ENCODE peak calls at places on chromosomes 6 and 20, in eight cellular contexts. C is SK-MEL-5, L is left lobe of liver, V is NCI-H460, A is GM18507, Q is HL-60, U is left lung, Z is AG08396. Y is an unnamed sample.
A peak's percentile ranks its signal among the peaks of the same experiment; 100 is the strongest.

GRCh38 chr20:10337291-10337690 is 96.7 kb downstream of the MKKS start:
- DNase-seq in C (no peak), L (no peak), V (no peak), A (no peak), Q (no peak), U (no peak), Z (no peak), Y (no peak)

GRCh38 chr6:4128748-4129147 is 6.6 kb downstream of the ECI2 start:
- DNase-seq in C (no peak), L (no peak), V (no peak), A (no peak), Q (no peak), U (no peak), Z (no peak), Y (no peak)

GRCh38 chr6:161003336-161003735 is 11.8 kb downstream of the MAP3K4 start:
- DNase-seq in C (no peak), L (no peak), V (no peak), A (no peak), Q (no peak), U (no peak), Z (no peak), Y (no peak)

GRCh38 chr20:24832518-24832917 is 116.6 kb upstream of the CST7 start:
- DNase-seq in C (no peak), L (no peak), V (no peak), A (no peak), Q (no peak), U (no peak), Z (no peak), Y (no peak)

GRCh38 chr20:32780749-32781402 is 18.7 kb downstream of the DNMT3B start:
- DNase-seq in C (no peak), L (no peak), V (no peak), A (no peak), Q (no peak), U (no peak), Z (no peak), Y (no peak)

GRCh38 chr20:18702736-18703135 is 110.8 kb upstream of the SCP2D1 start:
- DNase-seq in C (no peak), L (no peak), V (no peak), A (no peak), Q (no peak), U (no peak), Z (peak; percentile 23), Y (peak; percentile 41)

GRCh38 chr6:45454008-45454911 is 76.5 kb upstream of the SUPT3H start:
- DNase-seq in C (peak; percentile 27), L (no peak), V (no peak), A (no peak), Q (no peak), U (no peak), Z (peak; percentile 49), Y (no peak)

GRCh38 chr6:122789862-122790739 is 1.0 kb downstream of the SMPDL3A start:
- DNase-seq in C (peak; percentile 52), L (no peak), V (no peak), A (peak; percentile 7), Q (peak; percentile 10), U (no peak), Z (no peak), Y (peak; percentile 4)

GRCh38 chr6:4259391-4259790 is 124.0 kb upstream of the ECI2 start:
- DNase-seq in C (no peak), L (no peak), V (no peak), A (no peak), Q (no peak), U (no peak), Z (no peak), Y (no peak)

GRCh38 chr20:36017034-36017951 is 48.9 kb downstream of the CNBD2 start:
- DNase-seq in C (peak; percentile 33), L (no peak), V (no peak), A (no peak), Q (no peak), U (no peak), Z (peak; percentile 65), Y (peak; percentile 53)

GRCh38 chr6:43401730-43402129 is 25.6 kb upstream of the ABCC10 start:
- DNase-seq in C (no peak), L (no peak), V (no peak), A (no peak), Q (no peak), U (no peak), Z (no peak), Y (no peak)

GRCh38 chr6:40610229-40610628 is 23.1 kb upstream of the LRFN2 start:
- DNase-seq in C (no peak), L (no peak), V (no peak), A (no peak), Q (no peak), U (no peak), Z (no peak), Y (no peak)

GRCh38 chr20:34022154-34022842 is 28.6 kb downstream of the RALY start:
- DNase-seq in C (peak; percentile 87), L (no peak), V (peak; percentile 46), A (peak; percentile 12), Q (peak; percentile 60), U (no peak), Z (no peak), Y (peak; percentile 64)

GRCh38 chr6:118574051-118574865 is 26.2 kb downstream of the PLN start:
- DNase-seq in C (peak; percentile 4), L (no peak), V (no peak), A (no peak), Q (no peak), U (no peak), Z (no peak), Y (no peak)

GRCh38 chr6:152573762-152574161 is 63.4 kb downstream of the SYNE1 start:
- DNase-seq in C (no peak), L (no peak), V (no peak), A (no peak), Q (no peak), U (no peak), Z (no peak), Y (no peak)

GRCh38 chr20:43670423-43670822 is 3.5 kb downstream of the MYBL2 start:
- DNase-seq in C (no peak), L (no peak), V (no peak), A (no peak), Q (no peak), U (no peak), Z (no peak), Y (no peak)

GRCh38 chr6:44289726-44290125 is 19.5 kb downstream of the TMEM151B start:
- DNase-seq in C (no peak), L (no peak), V (no peak), A (no peak), Q (no peak), U (no peak), Z (no peak), Y (no peak)

GRCh38 chr6:24072038-24072746 is 53.8 kb upstream of the NRSN1 start:
- DNase-seq in C (no peak), L (no peak), V (no peak), A (no peak), Q (no peak), U (no peak), Z (no peak), Y (no peak)

GRCh38 chr20:47568019-47568418 is 66.3 kb downstream of the NCOA3 start:
- DNase-seq in C (no peak), L (no peak), V (no peak), A (no peak), Q (no peak), U (no peak), Z (peak; percentile 69), Y (no peak)

GRCh38 chr6:99514089-99514488 is 1.1 kb downstream of the USP45 start:
- DNase-seq in C (no peak), L (no peak), V (no peak), A (no peak), Q (no peak), U (no peak), Z (no peak), Y (no peak)

GRCh38 chr6:68497927-68498326 is 137.2 kb upstream of the ADGRB3 start:
- DNase-seq in C (peak; percentile 0), L (no peak), V (no peak), A (no peak), Q (no peak), U (no peak), Z (peak; percentile 4), Y (no peak)

GRCh38 chr6:137683886-137684285 is 183.2 kb upstream of the TNFAIP3 start:
- DNase-seq in C (no peak), L (no peak), V (no peak), A (no peak), Q (no peak), U (no peak), Z (no peak), Y (no peak)

Y was measured in RWPE1.